ENCODE peak calls at places on chromosomes 7 and 10, in eight cellular contexts. F is astrocyte of the spinal cord, B is H1, Y is fibroblast of the aortic adventitia, M is spleen, U is hepatocyte, Z is mammary epithelial cell, D is AG04449. V is an unnamed sample.

GRCh38 chr10:117132751-117133231 is 5.3 kb downstream of the VAX1 start:
- DNase-seq in U (no peak), B (no peak), M (no peak), Y (no peak), D (no peak), Z (no peak), F (no peak), V (no peak)

GRCh38 chr7:142856565-142857245 is 1.8 kb downstream of the EPHB6 start:
- DNase-seq in B (no peak), D (no peak), F (no peak), Z (no peak), M (no peak), Y (no peak), U (no peak), V (no peak)

GRCh38 chr10:11095374-11095785 is 77.7 kb downstream of the CELF2 start:
- DNase-seq in B (no peak), F (no peak), Y (no peak), D (no peak), M (no peak), Z (no peak), U (no peak), V (no peak)

GRCh38 chr7:25280181-25280580 is 51.9 kb upstream of the NPVF start:
- DNase-seq in U (no peak), Z (no peak), D (no peak), M (no peak), Y (no peak), B (no peak), F (no peak), V (no peak)

GRCh38 chr10:124225468-124226270 is 132.3 kb upstream of the CHST15 start:
- DNase-seq in F (no peak), U (no peak), Y (no peak), Z (no peak), D (no peak), M (no peak), B (no peak), V (no peak)

GRCh38 chr10:68560916-68561691 is 967 bp downstream of the TET1 start:
- DNase-seq in Y (peak), U (peak), M (no peak), Z (no peak), F (peak), D (no peak), B (no peak), V (no peak)

GRCh38 chr7:154927624-154928125 is 75.2 kb downstream of the PAXIP1 start:
- DNase-seq in M (peak), B (no peak), Y (peak), D (peak), Z (peak), F (peak), U (peak), V (peak)

GRCh38 chr7:131141443-131141967 is 186.2 kb upstream of the MKLN1 start:
- DNase-seq in M (no peak), F (no peak), U (no peak), D (no peak), Z (no peak), B (no peak), Y (no peak), V (no peak)

GRCh38 chr10:24983946-24984345 is 31.5 kb upstream of the PRTFDC1 start:
- DNase-seq in Z (no peak), B (no peak), Y (peak), D (no peak), F (no peak), U (no peak), M (no peak), V (peak)

GRCh38 chr10:3902054-3902808 is 117.2 kb upstream of the KLF6 start:
- DNase-seq in M (peak), D (no peak), B (no peak), Z (no peak), F (peak), U (peak), Y (no peak), V (no peak)

GRCh38 chr10:119598397-119598796 is 1.6 kb upstream of the TIAL1 start:
- DNase-seq in M (peak), B (no peak), Y (no peak), U (no peak), D (no peak), F (no peak), Z (no peak), V (no peak)
- H3K4me3 ChIP-seq in M (no peak), B (no peak), Y (no peak), U (no peak), D (no peak), F (no peak), Z (no peak), V (no peak)

DNA sequence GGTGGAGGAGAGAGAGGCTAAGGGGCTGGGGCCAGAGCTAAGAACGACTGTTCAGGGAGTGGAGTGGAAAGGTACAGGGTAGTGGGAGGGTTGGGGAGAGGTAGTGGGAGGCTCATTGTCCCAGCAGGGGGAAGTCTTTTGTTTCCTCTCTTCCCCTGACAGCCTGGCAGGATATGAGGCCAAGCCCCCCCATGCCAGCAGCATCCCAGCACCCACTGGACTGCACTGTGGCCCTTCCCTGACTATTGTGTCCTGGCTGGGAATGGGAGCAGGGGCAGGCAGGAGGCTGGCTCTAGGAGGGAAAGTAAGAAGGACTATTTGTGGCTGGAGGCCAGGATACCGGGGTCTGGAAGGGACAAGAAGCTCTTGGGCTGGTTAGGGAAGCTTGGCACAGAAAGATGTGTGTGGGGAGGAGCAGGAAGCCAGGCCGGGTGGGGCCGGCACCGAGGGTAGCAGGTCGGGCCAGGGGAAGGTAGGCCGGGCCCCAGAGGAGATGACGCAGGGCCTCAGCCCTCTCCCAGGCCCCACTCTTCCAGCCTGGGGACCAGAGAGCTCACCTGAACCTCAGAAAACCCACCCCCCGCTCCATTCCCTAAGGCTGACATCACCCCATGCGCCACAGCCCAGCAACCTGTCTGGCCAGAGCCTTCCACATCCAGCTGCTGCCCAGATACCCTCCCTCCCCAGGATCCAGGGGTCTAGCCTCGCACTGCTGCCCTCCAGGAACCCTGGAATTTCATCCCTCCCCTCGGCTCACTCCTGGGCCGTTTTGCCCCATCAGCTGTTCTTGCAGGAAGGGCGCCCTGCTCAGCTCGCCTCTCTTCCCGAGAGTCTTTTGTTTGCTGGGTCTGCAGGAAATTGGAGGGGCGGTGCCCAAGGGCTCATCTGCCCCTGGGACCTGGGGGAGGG is 8.8 kb upstream of the EPHB4 start:
- DNase-seq in D (no peak), F (no peak), M (peak), Y (no peak), B (peak), Z (peak), U (peak), V (no peak)
- H3K4me3 ChIP-seq in D (no peak), F (no peak), M (no peak), Y (no peak), B (peak), Z (no peak), U (no peak), V (no peak)

DNA sequence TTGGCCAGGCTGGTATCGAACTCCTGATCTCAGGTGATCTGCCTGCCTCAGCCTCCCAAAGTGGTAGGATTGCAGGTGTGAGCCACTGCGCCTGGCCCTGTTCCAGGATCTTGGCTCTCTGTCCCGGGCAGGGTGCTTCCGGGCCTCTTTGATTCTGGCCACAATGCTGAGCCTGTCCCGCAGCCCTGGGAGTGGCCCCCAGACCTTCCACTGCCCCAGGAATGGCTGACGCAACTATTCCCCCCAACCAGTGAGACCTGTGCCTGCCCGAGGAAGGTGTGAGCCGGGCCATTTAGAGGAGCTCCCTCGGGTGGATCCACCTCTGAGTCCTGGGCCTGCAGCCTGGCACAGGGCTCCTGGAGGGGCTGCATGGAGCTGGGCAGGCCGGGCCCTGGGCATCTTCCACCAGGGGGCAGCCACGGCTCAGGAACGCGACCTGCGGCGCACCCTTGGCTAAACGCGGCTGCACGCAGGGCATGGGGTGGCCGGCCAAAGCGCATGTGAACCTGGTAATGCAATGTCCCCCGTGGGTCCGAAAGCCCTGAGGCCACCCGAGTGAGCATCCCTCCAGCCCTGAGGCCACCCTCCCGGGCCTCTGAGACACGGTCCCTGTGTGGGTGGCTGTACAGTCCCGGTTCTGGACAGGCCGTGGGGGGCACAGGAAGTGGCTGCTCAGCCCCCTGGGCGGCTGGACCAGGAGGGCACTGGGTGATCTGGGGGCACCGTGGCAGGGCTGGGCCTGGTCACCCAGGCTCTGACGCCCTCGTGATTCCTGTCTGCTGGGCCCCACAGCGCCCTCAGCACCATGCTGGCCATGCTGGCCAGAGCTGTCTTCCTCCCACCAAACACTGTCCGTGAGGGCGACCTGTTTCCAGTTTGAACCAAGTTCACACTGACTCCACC is 24.8 kb downstream of the GRIFIN start:
- DNase-seq in Z (peak), Y (peak), U (peak), M (peak), D (no peak), B (peak), F (peak), V (no peak)
- H3K4me3 ChIP-seq in Z (no peak), Y (peak), U (no peak), M (no peak), D (peak), B (no peak), F (peak), V (peak)

GRCh38 chr7:111082351-111082750 is 8.6 kb upstream of the LRRN3 start:
- DNase-seq in M (no peak), Y (peak), D (peak), B (no peak), U (no peak), F (peak), Z (no peak), V (peak)
- H3K4me3 ChIP-seq in M (no peak), Y (no peak), D (no peak), B (no peak), U (no peak), F (no peak), Z (no peak), V (no peak)

GRCh38 chr10:62056660-62057059 is 155.2 kb downstream of the ARID5B start:
- DNase-seq in M (no peak), Y (no peak), D (no peak), B (no peak), F (no peak), Z (no peak), U (no peak), V (no peak)
- H3K4me3 ChIP-seq in M (no peak), Y (peak), D (peak), B (no peak), F (no peak), Z (no peak), U (no peak), V (no peak)

GRCh38 chr10:6010569-6010968 is 33.2 kb upstream of the IL15RA start:
- DNase-seq in Z (no peak), U (no peak), F (no peak), M (no peak), B (no peak), D (no peak), Y (no peak), V (no peak)

GRCh38 chr10:6009961-6010360 is 32.6 kb upstream of the IL15RA start:
- DNase-seq in Z (no peak), M (no peak), D (no peak), B (no peak), Y (peak), F (no peak), U (no peak), V (no peak)

GRCh38 chr10:6006991-6007390 is 29.6 kb upstream of the IL15RA start:
- DNase-seq in F (no peak), B (no peak), M (no peak), Z (no peak), Y (no peak), D (no peak), U (no peak), V (no peak)

GRCh38 chr10:6008497-6009142 is 31.3 kb upstream of the IL15RA start:
- DNase-seq in D (no peak), Y (peak), F (no peak), Z (no peak), U (no peak), M (no peak), B (no peak), V (no peak)

DNA sequence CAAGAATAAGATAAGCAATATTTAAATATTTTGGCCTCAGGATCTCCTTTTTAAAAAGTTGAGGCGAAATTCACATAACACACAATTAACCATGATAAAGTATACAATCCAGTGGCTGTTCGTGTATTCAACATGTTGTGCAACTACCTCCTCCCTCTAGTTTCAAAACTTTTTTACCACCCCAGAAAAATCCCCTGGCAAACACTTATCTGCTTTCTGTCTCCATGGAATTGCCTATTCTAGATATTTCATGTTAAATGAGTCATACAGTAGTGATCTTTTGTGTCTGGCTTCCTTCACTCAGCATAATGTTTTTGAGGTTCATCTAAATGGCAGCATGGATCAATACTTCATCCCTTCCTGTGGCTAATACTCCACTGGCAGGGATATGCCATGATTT is 31.8 kb upstream of the IL15RA start:
- DNase-seq in B (no peak), U (no peak), Z (peak), Y (peak), M (no peak), D (no peak), F (no peak), V (peak)
- H3K4me3 ChIP-seq in B (no peak), U (no peak), Z (no peak), Y (peak), M (no peak), D (no peak), F (no peak), V (no peak)

GRCh38 chr7:88305044-88305443 is 1.6 kb downstream of the STEAP4 start:
- DNase-seq in B (no peak), F (no peak), Z (no peak), U (no peak), D (no peak), Y (no peak), M (no peak), V (no peak)

GRCh38 chr7:88300401-88300800 is 6.3 kb downstream of the STEAP4 start:
- DNase-seq in D (no peak), B (no peak), F (no peak), U (no peak), M (no peak), Z (no peak), Y (no peak), V (no peak)

GRCh38 chr7:88302486-88302885 is 4.2 kb downstream of the STEAP4 start:
- DNase-seq in Z (no peak), Y (no peak), D (no peak), U (no peak), F (no peak), B (no peak), M (no peak), V (no peak)

GRCh38 chr7:88299126-88299525 is 7.6 kb downstream of the STEAP4 start:
- DNase-seq in F (no peak), D (no peak), Z (no peak), M (no peak), B (no peak), U (no peak), Y (no peak), V (no peak)

GRCh38 chr7:88301924-88302323 is 4.8 kb downstream of the STEAP4 start:
- DNase-seq in D (no peak), Z (no peak), B (no peak), M (no peak), U (no peak), F (no peak), Y (no peak), V (no peak)
- H3K4me3 ChIP-seq in D (no peak), Z (no peak), B (no peak), M (no peak), U (no peak), F (no peak), Y (no peak), V (no peak)

GRCh38 chr10:123144697-123145541 is 3.0 kb upstream of the HMX2 start:
- DNase-seq in D (no peak), M (no peak), Z (peak), Y (no peak), U (no peak), B (no peak), F (no peak), V (no peak)
- H3K4me3 ChIP-seq in D (no peak), M (no peak), Z (no peak), Y (no peak), U (no peak), B (peak), F (no peak), V (no peak)

V was measured in AG09309.